ENCODE peak calls at places on chromosomes 11 and 22, in seven cellular contexts. One of them, this sample, is unnamed.

GRCh38 chr11:77411238-77411637 is 62.7 kb downstream of the PAK1 start:
- DNase-seq in IMR-90: peak; percentile 30
- DNase-seq in H9: no peak
- DNase-seq in mesenchymal stem cell: peak; percentile 42
- DNase-seq in H1: no peak
- DNase-seq in trophoblast cell: no peak
- DNase-seq in neuronal stem cell: no peak
- DNase-seq in this sample: peak; percentile 47

GRCh38 chr11:62104816-62105610 is 18.8 kb upstream of the INCENP start:
- DNase-seq in H1: no peak
- DNase-seq in IMR-90: peak; percentile 61
- DNase-seq in H9: no peak
- DNase-seq in neuronal stem cell: no peak
- DNase-seq in mesenchymal stem cell: peak; percentile 96
- DNase-seq in trophoblast cell: peak; percentile 77
- DNase-seq in this sample: no peak

GRCh38 chr22:46846154-46846831 is 83.8 kb downstream of the TBC1D22A start:
- DNase-seq in trophoblast cell: no peak
- DNase-seq in H1: no peak
- DNase-seq in neuronal stem cell: no peak
- DNase-seq in mesenchymal stem cell: no peak
- DNase-seq in IMR-90: peak; percentile 19
- DNase-seq in H9: no peak
- DNase-seq in this sample: no peak

GRCh38 chr22:20008221-20008995 is 8.2 kb downstream of the ARVCF start:
- DNase-seq in H9: no peak
- DNase-seq in neuronal stem cell: no peak
- DNase-seq in IMR-90: no peak
- DNase-seq in mesenchymal stem cell: no peak
- DNase-seq in H1: no peak
- DNase-seq in trophoblast cell: peak; percentile 33
- DNase-seq in this sample: no peak

GRCh38 chr11:119722281-119722794 is 6.7 kb downstream of the NECTIN1 start:
- DNase-seq in mesenchymal stem cell: no peak
- DNase-seq in H9: no peak
- DNase-seq in trophoblast cell: no peak
- DNase-seq in neuronal stem cell: no peak
- DNase-seq in H1: no peak
- DNase-seq in IMR-90: no peak
- DNase-seq in this sample: no peak

GRCh38 chr22:19877626-19878339 is 23.1 kb upstream of the GNB1L start:
- DNase-seq in mesenchymal stem cell: peak; percentile 72
- DNase-seq in H9: no peak
- DNase-seq in neuronal stem cell: no peak
- DNase-seq in H1: peak; percentile 39
- DNase-seq in trophoblast cell: no peak
- DNase-seq in IMR-90: peak; percentile 58
- DNase-seq in this sample: no peak

GRCh38 chr11:742156-742546 is 5.1 kb upstream of the TALDO1 start:
- DNase-seq in neuronal stem cell: no peak
- DNase-seq in IMR-90: no peak
- DNase-seq in H9: no peak
- DNase-seq in trophoblast cell: peak; percentile 93
- DNase-seq in mesenchymal stem cell: no peak
- DNase-seq in H1: no peak
- DNase-seq in this sample: peak; percentile 58

GRCh38 chr22:44586337-44586990 is 88.4 kb upstream of the RTL6 start:
- DNase-seq in H9: no peak
- DNase-seq in trophoblast cell: no peak
- DNase-seq in H1: no peak
- DNase-seq in mesenchymal stem cell: no peak
- DNase-seq in IMR-90: no peak
- DNase-seq in neuronal stem cell: no peak
- DNase-seq in this sample: peak; percentile 14

GRCh38 chr11:90646706-90647105 is 423.9 kb upstream of the CHORDC1 start:
- DNase-seq in H9: no peak
- DNase-seq in IMR-90: no peak
- DNase-seq in H1: no peak
- DNase-seq in mesenchymal stem cell: no peak
- DNase-seq in trophoblast cell: peak; percentile 63
- DNase-seq in neuronal stem cell: no peak
- DNase-seq in this sample: no peak

GRCh38 chr22:49991907-49992533 is 20.5 kb downstream of the IL17REL start:
- DNase-seq in trophoblast cell: no peak
- DNase-seq in mesenchymal stem cell: no peak
- DNase-seq in neuronal stem cell: no peak
- DNase-seq in IMR-90: no peak
- DNase-seq in H9: no peak
- DNase-seq in H1: no peak
- DNase-seq in this sample: no peak

GRCh38 chr11:36352919-36353318 is 56.8 kb downstream of the PRR5L start:
- DNase-seq in IMR-90: no peak
- DNase-seq in trophoblast cell: no peak
- DNase-seq in H9: no peak
- DNase-seq in mesenchymal stem cell: no peak
- DNase-seq in H1: no peak
- DNase-seq in neuronal stem cell: no peak
- DNase-seq in this sample: no peak

GRCh38 chr11:38266691-38267090 is 1668.7 kb upstream of the RAG2 start:
- DNase-seq in neuronal stem cell: no peak
- DNase-seq in IMR-90: no peak
- DNase-seq in mesenchymal stem cell: no peak
- DNase-seq in trophoblast cell: no peak
- DNase-seq in H9: no peak
- DNase-seq in H1: no peak
- DNase-seq in this sample: no peak

GRCh38 chr11:61910473-61911123 is 6.8 kb downstream of the RAB3IL1 start:
- DNase-seq in H1: no peak
- DNase-seq in trophoblast cell: no peak
- DNase-seq in neuronal stem cell: no peak
- DNase-seq in H9: no peak
- DNase-seq in mesenchymal stem cell: no peak
- DNase-seq in IMR-90: no peak
- DNase-seq in this sample: no peak

GRCh38 chr11:75025561-75025960 is 36.8 kb downstream of the NEU3 start:
- DNase-seq in H1: no peak
- DNase-seq in H9: peak; percentile 4
- DNase-seq in neuronal stem cell: no peak
- DNase-seq in mesenchymal stem cell: no peak
- DNase-seq in trophoblast cell: no peak
- DNase-seq in IMR-90: no peak
- DNase-seq in this sample: no peak

GRCh38 chr11:2892215-2893020 is 6.8 kb upstream of the CDKN1C start:
- DNase-seq in neuronal stem cell: peak; percentile 73
- DNase-seq in H9: peak; percentile 88
- DNase-seq in mesenchymal stem cell: peak; percentile 53
- DNase-seq in IMR-90: peak; percentile 50
- DNase-seq in H1: peak; percentile 91
- DNase-seq in trophoblast cell: peak; percentile 69
- DNase-seq in this sample: peak; percentile 91

GRCh38 chr22:45239378-45240136 is 1.1 kb downstream of the KIAA0930 start:
- DNase-seq in H9: no peak
- DNase-seq in neuronal stem cell: no peak
- DNase-seq in H1: no peak
- DNase-seq in IMR-90: no peak
- DNase-seq in trophoblast cell: no peak
- DNase-seq in mesenchymal stem cell: no peak
- DNase-seq in this sample: peak; percentile 41

GRCh38 chr22:30564045-30564765 is 10.3 kb downstream of the GAL3ST1 start:
- DNase-seq in H1: no peak
- DNase-seq in IMR-90: no peak
- DNase-seq in mesenchymal stem cell: no peak
- DNase-seq in neuronal stem cell: no peak
- DNase-seq in trophoblast cell: no peak
- DNase-seq in H9: no peak
- DNase-seq in this sample: no peak
- H4K8ac ChIP-seq in H1: no peak overlapping the region
- H4K8ac ChIP-seq in IMR-90: no peak overlapping the region
- H4K8ac ChIP-seq in mesenchymal stem cell: no peak overlapping the region
- H4K8ac ChIP-seq in neuronal stem cell: no peak overlapping the region
- H4K8ac ChIP-seq in trophoblast cell: no peak overlapping the region
- H4K8ac ChIP-seq in H9: no peak overlapping the region
- H4K8ac ChIP-seq in this sample: no peak overlapping the region

GRCh38 chr11:70290341-70291065 is 20.0 kb downstream of the PPFIA1 start:
- DNase-seq in H9: no peak
- DNase-seq in H1: no peak
- DNase-seq in neuronal stem cell: no peak
- DNase-seq in IMR-90: no peak
- DNase-seq in trophoblast cell: no peak
- DNase-seq in mesenchymal stem cell: no peak
- DNase-seq in this sample: no peak
- H4K8ac ChIP-seq in H9: no peak overlapping the region
- H4K8ac ChIP-seq in H1: no peak overlapping the region
- H4K8ac ChIP-seq in neuronal stem cell: no peak overlapping the region
- H4K8ac ChIP-seq in IMR-90: no peak overlapping the region
- H4K8ac ChIP-seq in trophoblast cell: no peak overlapping the region
- H4K8ac ChIP-seq in mesenchymal stem cell: no peak overlapping the region
- H4K8ac ChIP-seq in this sample: no peak overlapping the region

GRCh38 chr22:29459773-29460172 is 20.2 kb upstream of the NEFH start:
- DNase-seq in H1: no peak
- DNase-seq in trophoblast cell: no peak
- DNase-seq in IMR-90: no peak
- DNase-seq in neuronal stem cell: no peak
- DNase-seq in H9: no peak
- DNase-seq in mesenchymal stem cell: no peak
- DNase-seq in this sample: no peak
- H4K8ac ChIP-seq in H1: no peak overlapping the region
- H4K8ac ChIP-seq in trophoblast cell: no peak overlapping the region
- H4K8ac ChIP-seq in IMR-90: no peak overlapping the region
- H4K8ac ChIP-seq in neuronal stem cell: no peak overlapping the region
- H4K8ac ChIP-seq in H9: no peak overlapping the region
- H4K8ac ChIP-seq in mesenchymal stem cell: no peak overlapping the region
- H4K8ac ChIP-seq in this sample: no peak overlapping the region

GRCh38 chr11:128552783-128553661 is 34.3 kb downstream of the ETS1 start:
- DNase-seq in IMR-90: peak; percentile 87
- DNase-seq in H9: no peak
- DNase-seq in H1: no peak
- DNase-seq in mesenchymal stem cell: peak; percentile 91
- DNase-seq in trophoblast cell: no peak
- DNase-seq in neuronal stem cell: no peak
- DNase-seq in this sample: no peak
- H4K8ac ChIP-seq in IMR-90: no peak overlapping the region
- H4K8ac ChIP-seq in H9: no peak overlapping the region
- H4K8ac ChIP-seq in H1: no peak overlapping the region
- H4K8ac ChIP-seq in mesenchymal stem cell: no peak overlapping the region
- H4K8ac ChIP-seq in trophoblast cell: no peak overlapping the region
- H4K8ac ChIP-seq in neuronal stem cell: no peak overlapping the region
- H4K8ac ChIP-seq in this sample: no peak overlapping the region

DNA sequence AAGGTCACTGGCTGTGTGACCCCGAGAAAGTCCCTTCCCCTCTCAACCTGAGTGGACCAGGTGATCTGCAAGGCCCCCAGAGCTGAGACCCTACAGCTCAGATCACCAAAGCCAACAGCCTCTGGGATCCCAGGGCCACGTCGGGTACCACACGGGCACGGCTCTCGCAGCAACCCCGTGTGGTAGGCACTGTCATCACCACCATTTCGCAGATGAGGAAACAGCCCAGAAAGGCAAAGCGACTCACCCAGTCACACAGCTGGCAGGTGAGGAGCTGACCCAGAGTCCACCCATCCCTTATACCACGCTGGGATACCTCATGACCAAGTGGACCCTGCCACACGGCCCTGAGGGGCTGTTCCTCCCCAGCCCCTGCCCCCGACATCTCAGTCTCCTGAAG is 2.8 kb downstream of the ATP5MGL start:
- DNase-seq in mesenchymal stem cell: no peak
- DNase-seq in neuronal stem cell: no peak
- DNase-seq in trophoblast cell: no peak
- DNase-seq in H1: no peak
- DNase-seq in IMR-90: no peak
- DNase-seq in H9: peak; percentile 28
- DNase-seq in this sample: no peak
- H4K8ac ChIP-seq in mesenchymal stem cell: no peak overlapping the region
- H4K8ac ChIP-seq in neuronal stem cell: no peak overlapping the region
- H4K8ac ChIP-seq in trophoblast cell: no peak overlapping the region
- H4K8ac ChIP-seq in H1: peak overlapping the region; percentile 4
- H4K8ac ChIP-seq in IMR-90: no peak overlapping the region
- H4K8ac ChIP-seq in H9: no peak overlapping the region
- H4K8ac ChIP-seq in this sample: no peak overlapping the region

GRCh38 chr11:34975482-34975881 is 59.1 kb downstream of the PDHX start:
- DNase-seq in H1: no peak
- DNase-seq in mesenchymal stem cell: no peak
- DNase-seq in H9: no peak
- DNase-seq in neuronal stem cell: no peak
- DNase-seq in IMR-90: no peak
- DNase-seq in trophoblast cell: no peak
- DNase-seq in this sample: peak; percentile 19
- H4K8ac ChIP-seq in H1: no peak overlapping the region
- H4K8ac ChIP-seq in mesenchymal stem cell: no peak overlapping the region
- H4K8ac ChIP-seq in H9: no peak overlapping the region
- H4K8ac ChIP-seq in neuronal stem cell: no peak overlapping the region
- H4K8ac ChIP-seq in IMR-90: peak overlapping the region; percentile 86
- H4K8ac ChIP-seq in trophoblast cell: no peak overlapping the region
- H4K8ac ChIP-seq in this sample: no peak overlapping the region

GRCh38 chr11:79762271-79762935 is 321.6 kb upstream of the TENM4 start:
- DNase-seq in mesenchymal stem cell: no peak
- DNase-seq in H1: no peak
- DNase-seq in neuronal stem cell: no peak
- DNase-seq in IMR-90: peak; percentile 3
- DNase-seq in H9: no peak
- DNase-seq in trophoblast cell: no peak
- DNase-seq in this sample: peak; percentile 55
- H4K8ac ChIP-seq in mesenchymal stem cell: no peak overlapping the region
- H4K8ac ChIP-seq in H1: no peak overlapping the region
- H4K8ac ChIP-seq in neuronal stem cell: no peak overlapping the region
- H4K8ac ChIP-seq in IMR-90: no peak overlapping the region
- H4K8ac ChIP-seq in H9: no peak overlapping the region
- H4K8ac ChIP-seq in trophoblast cell: no peak overlapping the region
- H4K8ac ChIP-seq in this sample: no peak overlapping the region

This sample was measured in mesendoderm.